ENCODE peak calls at places on chromosome 10, in nine cellular contexts. One of them, this sample, is unnamed.
A peak's percentile ranks its signal among the peaks of the same experiment; 100 is the strongest.

GRCh38 chr10:49429458-49429857 is 33.6 kb upstream of the DRGX start:
- DNase-seq in activated CD8-positive, alpha-beta memory T cell treated with anti-CD3 and anti-CD28 coated beads for 48 hours: no peak
- DNase-seq in iris pigment epithelial cell: no peak
- DNase-seq in stimulated activated naive CD4-positive, alpha-beta T cell treated with Interleukin-2 at 50 U/mL for 16 hours: no peak
- DNase-seq in stimulated activated CD4-positive, alpha-beta T cell treated with anti-CD3 and anti-CD28 coated beads, TNF-alpha, amount 100 ng/mL, for 1 hour: no peak
- DNase-seq in activated T-helper 1 cell treated with anti-CD3 and anti-CD28 coated beads, Interleukin-2, amount 50 U/mL, for 16 hours: no peak
- DNase-seq in esophagus squamous epithelium: no peak
- DNase-seq in adrenal gland: no peak
- DNase-seq in activated naive CD4-positive, alpha-beta T cell treated with anti-CD3 and anti-CD28 coated beads, Interleukin-2, amount 10 ng/mL, durations not matched to agents 7 days and 5 days: no peak
- DNase-seq in this sample: no peak

GRCh38 chr10:52488606-52489485 is 174.8 kb downstream of the DKK1 start:
- DNase-seq in activated CD8-positive, alpha-beta memory T cell treated with anti-CD3 and anti-CD28 coated beads for 48 hours: no peak
- DNase-seq in iris pigment epithelial cell: peak; percentile 47
- DNase-seq in stimulated activated naive CD4-positive, alpha-beta T cell treated with Interleukin-2 at 50 U/mL for 16 hours: no peak
- DNase-seq in stimulated activated CD4-positive, alpha-beta T cell treated with anti-CD3 and anti-CD28 coated beads, TNF-alpha, amount 100 ng/mL, for 1 hour: no peak
- DNase-seq in activated T-helper 1 cell treated with anti-CD3 and anti-CD28 coated beads, Interleukin-2, amount 50 U/mL, for 16 hours: no peak
- DNase-seq in esophagus squamous epithelium: no peak
- DNase-seq in adrenal gland: no peak
- DNase-seq in activated naive CD4-positive, alpha-beta T cell treated with anti-CD3 and anti-CD28 coated beads, Interleukin-2, amount 10 ng/mL, durations not matched to agents 7 days and 5 days: no peak
- DNase-seq in this sample: peak; percentile 27

GRCh38 chr10:77415311-77415960 is 222.2 kb downstream of the KCNMA1 start:
- DNase-seq in activated CD8-positive, alpha-beta memory T cell treated with anti-CD3 and anti-CD28 coated beads for 48 hours: no peak
- DNase-seq in iris pigment epithelial cell: no peak
- DNase-seq in stimulated activated naive CD4-positive, alpha-beta T cell treated with Interleukin-2 at 50 U/mL for 16 hours: no peak
- DNase-seq in stimulated activated CD4-positive, alpha-beta T cell treated with anti-CD3 and anti-CD28 coated beads, TNF-alpha, amount 100 ng/mL, for 1 hour: no peak
- DNase-seq in activated T-helper 1 cell treated with anti-CD3 and anti-CD28 coated beads, Interleukin-2, amount 50 U/mL, for 16 hours: no peak
- DNase-seq in esophagus squamous epithelium: no peak
- DNase-seq in adrenal gland: no peak
- DNase-seq in activated naive CD4-positive, alpha-beta T cell treated with anti-CD3 and anti-CD28 coated beads, Interleukin-2, amount 10 ng/mL, durations not matched to agents 7 days and 5 days: no peak
- DNase-seq in this sample: no peak

GRCh38 chr10:80165173-80165572 is 32.6 kb downstream of the PLAC9 start:
- DNase-seq in activated CD8-positive, alpha-beta memory T cell treated with anti-CD3 and anti-CD28 coated beads for 48 hours: no peak
- DNase-seq in iris pigment epithelial cell: peak; percentile 72
- DNase-seq in stimulated activated naive CD4-positive, alpha-beta T cell treated with Interleukin-2 at 50 U/mL for 16 hours: no peak
- DNase-seq in stimulated activated CD4-positive, alpha-beta T cell treated with anti-CD3 and anti-CD28 coated beads, TNF-alpha, amount 100 ng/mL, for 1 hour: no peak
- DNase-seq in activated T-helper 1 cell treated with anti-CD3 and anti-CD28 coated beads, Interleukin-2, amount 50 U/mL, for 16 hours: no peak
- DNase-seq in esophagus squamous epithelium: no peak
- DNase-seq in adrenal gland: no peak
- DNase-seq in activated naive CD4-positive, alpha-beta T cell treated with anti-CD3 and anti-CD28 coated beads, Interleukin-2, amount 10 ng/mL, durations not matched to agents 7 days and 5 days: no peak
- DNase-seq in this sample: no peak

GRCh38 chr10:100645111-100645510 is 100.3 kb upstream of the PAX2 start:
- DNase-seq in activated CD8-positive, alpha-beta memory T cell treated with anti-CD3 and anti-CD28 coated beads for 48 hours: no peak
- DNase-seq in iris pigment epithelial cell: no peak
- DNase-seq in stimulated activated naive CD4-positive, alpha-beta T cell treated with Interleukin-2 at 50 U/mL for 16 hours: no peak
- DNase-seq in stimulated activated CD4-positive, alpha-beta T cell treated with anti-CD3 and anti-CD28 coated beads, TNF-alpha, amount 100 ng/mL, for 1 hour: no peak
- DNase-seq in activated T-helper 1 cell treated with anti-CD3 and anti-CD28 coated beads, Interleukin-2, amount 50 U/mL, for 16 hours: no peak
- DNase-seq in esophagus squamous epithelium: no peak
- DNase-seq in adrenal gland: no peak
- DNase-seq in activated naive CD4-positive, alpha-beta T cell treated with anti-CD3 and anti-CD28 coated beads, Interleukin-2, amount 10 ng/mL, durations not matched to agents 7 days and 5 days: no peak
- DNase-seq in this sample: no peak

GRCh38 chr10:3873728-3874461 is 88.9 kb upstream of the KLF6 start:
- DNase-seq in activated CD8-positive, alpha-beta memory T cell treated with anti-CD3 and anti-CD28 coated beads for 48 hours: no peak
- DNase-seq in iris pigment epithelial cell: peak; percentile 72
- DNase-seq in stimulated activated naive CD4-positive, alpha-beta T cell treated with Interleukin-2 at 50 U/mL for 16 hours: no peak
- DNase-seq in stimulated activated CD4-positive, alpha-beta T cell treated with anti-CD3 and anti-CD28 coated beads, TNF-alpha, amount 100 ng/mL, for 1 hour: no peak
- DNase-seq in activated T-helper 1 cell treated with anti-CD3 and anti-CD28 coated beads, Interleukin-2, amount 50 U/mL, for 16 hours: no peak
- DNase-seq in esophagus squamous epithelium: no peak
- DNase-seq in adrenal gland: no peak
- DNase-seq in activated naive CD4-positive, alpha-beta T cell treated with anti-CD3 and anti-CD28 coated beads, Interleukin-2, amount 10 ng/mL, durations not matched to agents 7 days and 5 days: no peak
- DNase-seq in this sample: no peak

GRCh38 chr10:114767101-114767588 is 54.4 kb upstream of the FHIP2A start:
- DNase-seq in activated CD8-positive, alpha-beta memory T cell treated with anti-CD3 and anti-CD28 coated beads for 48 hours: no peak
- DNase-seq in iris pigment epithelial cell: peak; percentile 71
- DNase-seq in stimulated activated naive CD4-positive, alpha-beta T cell treated with Interleukin-2 at 50 U/mL for 16 hours: no peak
- DNase-seq in stimulated activated CD4-positive, alpha-beta T cell treated with anti-CD3 and anti-CD28 coated beads, TNF-alpha, amount 100 ng/mL, for 1 hour: no peak
- DNase-seq in activated T-helper 1 cell treated with anti-CD3 and anti-CD28 coated beads, Interleukin-2, amount 50 U/mL, for 16 hours: no peak
- DNase-seq in esophagus squamous epithelium: no peak
- DNase-seq in adrenal gland: peak; percentile 32
- DNase-seq in activated naive CD4-positive, alpha-beta T cell treated with anti-CD3 and anti-CD28 coated beads, Interleukin-2, amount 10 ng/mL, durations not matched to agents 7 days and 5 days: no peak
- DNase-seq in this sample: peak; percentile 79

GRCh38 chr10:52783726-52784125 is 11.1 kb upstream of the MBL2 start:
- DNase-seq in activated CD8-positive, alpha-beta memory T cell treated with anti-CD3 and anti-CD28 coated beads for 48 hours: no peak
- DNase-seq in iris pigment epithelial cell: no peak
- DNase-seq in stimulated activated naive CD4-positive, alpha-beta T cell treated with Interleukin-2 at 50 U/mL for 16 hours: no peak
- DNase-seq in stimulated activated CD4-positive, alpha-beta T cell treated with anti-CD3 and anti-CD28 coated beads, TNF-alpha, amount 100 ng/mL, for 1 hour: no peak
- DNase-seq in activated T-helper 1 cell treated with anti-CD3 and anti-CD28 coated beads, Interleukin-2, amount 50 U/mL, for 16 hours: no peak
- DNase-seq in esophagus squamous epithelium: no peak
- DNase-seq in adrenal gland: no peak
- DNase-seq in activated naive CD4-positive, alpha-beta T cell treated with anti-CD3 and anti-CD28 coated beads, Interleukin-2, amount 10 ng/mL, durations not matched to agents 7 days and 5 days: no peak
- DNase-seq in this sample: no peak

GRCh38 chr10:47178537-47179290 is 121.3 kb upstream of the GDF10 start:
- DNase-seq in activated CD8-positive, alpha-beta memory T cell treated with anti-CD3 and anti-CD28 coated beads for 48 hours: no peak
- DNase-seq in iris pigment epithelial cell: no peak
- DNase-seq in stimulated activated naive CD4-positive, alpha-beta T cell treated with Interleukin-2 at 50 U/mL for 16 hours: no peak
- DNase-seq in stimulated activated CD4-positive, alpha-beta T cell treated with anti-CD3 and anti-CD28 coated beads, TNF-alpha, amount 100 ng/mL, for 1 hour: no peak
- DNase-seq in activated T-helper 1 cell treated with anti-CD3 and anti-CD28 coated beads, Interleukin-2, amount 50 U/mL, for 16 hours: no peak
- DNase-seq in esophagus squamous epithelium: no peak
- DNase-seq in adrenal gland: no peak
- DNase-seq in activated naive CD4-positive, alpha-beta T cell treated with anti-CD3 and anti-CD28 coated beads, Interleukin-2, amount 10 ng/mL, durations not matched to agents 7 days and 5 days: no peak
- DNase-seq in this sample: no peak

GRCh38 chr10:87642988-87643387 is 16.7 kb upstream of the PAPSS2 start:
- DNase-seq in activated CD8-positive, alpha-beta memory T cell treated with anti-CD3 and anti-CD28 coated beads for 48 hours: no peak
- DNase-seq in iris pigment epithelial cell: no peak
- DNase-seq in stimulated activated naive CD4-positive, alpha-beta T cell treated with Interleukin-2 at 50 U/mL for 16 hours: no peak
- DNase-seq in stimulated activated CD4-positive, alpha-beta T cell treated with anti-CD3 and anti-CD28 coated beads, TNF-alpha, amount 100 ng/mL, for 1 hour: no peak
- DNase-seq in activated T-helper 1 cell treated with anti-CD3 and anti-CD28 coated beads, Interleukin-2, amount 50 U/mL, for 16 hours: no peak
- DNase-seq in esophagus squamous epithelium: no peak
- DNase-seq in adrenal gland: no peak
- DNase-seq in activated naive CD4-positive, alpha-beta T cell treated with anti-CD3 and anti-CD28 coated beads, Interleukin-2, amount 10 ng/mL, durations not matched to agents 7 days and 5 days: no peak
- DNase-seq in this sample: no peak

GRCh38 chr10:79149662-79150443 is 81.1 kb downstream of the ZMIZ1 start:
- DNase-seq in activated CD8-positive, alpha-beta memory T cell treated with anti-CD3 and anti-CD28 coated beads for 48 hours: no peak
- DNase-seq in iris pigment epithelial cell: peak; percentile 59
- DNase-seq in stimulated activated naive CD4-positive, alpha-beta T cell treated with Interleukin-2 at 50 U/mL for 16 hours: peak; percentile 17
- DNase-seq in stimulated activated CD4-positive, alpha-beta T cell treated with anti-CD3 and anti-CD28 coated beads, TNF-alpha, amount 100 ng/mL, for 1 hour: peak; percentile 3
- DNase-seq in activated T-helper 1 cell treated with anti-CD3 and anti-CD28 coated beads, Interleukin-2, amount 50 U/mL, for 16 hours: peak; percentile 5
- DNase-seq in esophagus squamous epithelium: peak; percentile 39
- DNase-seq in adrenal gland: peak; percentile 90
- DNase-seq in activated naive CD4-positive, alpha-beta T cell treated with anti-CD3 and anti-CD28 coated beads, Interleukin-2, amount 10 ng/mL, durations not matched to agents 7 days and 5 days: peak; percentile 78
- DNase-seq in this sample: peak; percentile 87

GRCh38 chr10:109784236-109784635 is 139.1 kb downstream of the XPNPEP1 start:
- DNase-seq in activated CD8-positive, alpha-beta memory T cell treated with anti-CD3 and anti-CD28 coated beads for 48 hours: no peak
- DNase-seq in iris pigment epithelial cell: peak; percentile 28
- DNase-seq in stimulated activated naive CD4-positive, alpha-beta T cell treated with Interleukin-2 at 50 U/mL for 16 hours: no peak
- DNase-seq in stimulated activated CD4-positive, alpha-beta T cell treated with anti-CD3 and anti-CD28 coated beads, TNF-alpha, amount 100 ng/mL, for 1 hour: no peak
- DNase-seq in activated T-helper 1 cell treated with anti-CD3 and anti-CD28 coated beads, Interleukin-2, amount 50 U/mL, for 16 hours: no peak
- DNase-seq in esophagus squamous epithelium: no peak
- DNase-seq in adrenal gland: no peak
- DNase-seq in activated naive CD4-positive, alpha-beta T cell treated with anti-CD3 and anti-CD28 coated beads, Interleukin-2, amount 10 ng/mL, durations not matched to agents 7 days and 5 days: no peak
- DNase-seq in this sample: peak; percentile 36

GRCh38 chr10:132517951-132518521 is 19.6 kb upstream of the INPP5A start:
- DNase-seq in activated CD8-positive, alpha-beta memory T cell treated with anti-CD3 and anti-CD28 coated beads for 48 hours: no peak
- DNase-seq in iris pigment epithelial cell: no peak
- DNase-seq in stimulated activated naive CD4-positive, alpha-beta T cell treated with Interleukin-2 at 50 U/mL for 16 hours: no peak
- DNase-seq in stimulated activated CD4-positive, alpha-beta T cell treated with anti-CD3 and anti-CD28 coated beads, TNF-alpha, amount 100 ng/mL, for 1 hour: no peak
- DNase-seq in activated T-helper 1 cell treated with anti-CD3 and anti-CD28 coated beads, Interleukin-2, amount 50 U/mL, for 16 hours: no peak
- DNase-seq in esophagus squamous epithelium: no peak
- DNase-seq in adrenal gland: peak; percentile 50
- DNase-seq in activated naive CD4-positive, alpha-beta T cell treated with anti-CD3 and anti-CD28 coated beads, Interleukin-2, amount 10 ng/mL, durations not matched to agents 7 days and 5 days: no peak
- DNase-seq in this sample: no peak

GRCh38 chr10:132906836-132907235 is 35.5 kb downstream of the CFAP46 start:
- DNase-seq in activated CD8-positive, alpha-beta memory T cell treated with anti-CD3 and anti-CD28 coated beads for 48 hours: no peak
- DNase-seq in iris pigment epithelial cell: no peak
- DNase-seq in stimulated activated naive CD4-positive, alpha-beta T cell treated with Interleukin-2 at 50 U/mL for 16 hours: no peak
- DNase-seq in stimulated activated CD4-positive, alpha-beta T cell treated with anti-CD3 and anti-CD28 coated beads, TNF-alpha, amount 100 ng/mL, for 1 hour: no peak
- DNase-seq in activated T-helper 1 cell treated with anti-CD3 and anti-CD28 coated beads, Interleukin-2, amount 50 U/mL, for 16 hours: no peak
- DNase-seq in esophagus squamous epithelium: no peak
- DNase-seq in adrenal gland: no peak
- DNase-seq in activated naive CD4-positive, alpha-beta T cell treated with anti-CD3 and anti-CD28 coated beads, Interleukin-2, amount 10 ng/mL, durations not matched to agents 7 days and 5 days: no peak
- DNase-seq in this sample: no peak

GRCh38 chr10:59954296-59954695 is 47.9 kb upstream of the CCDC6 start:
- DNase-seq in activated CD8-positive, alpha-beta memory T cell treated with anti-CD3 and anti-CD28 coated beads for 48 hours: no peak
- DNase-seq in iris pigment epithelial cell: peak; percentile 54
- DNase-seq in stimulated activated naive CD4-positive, alpha-beta T cell treated with Interleukin-2 at 50 U/mL for 16 hours: no peak
- DNase-seq in stimulated activated CD4-positive, alpha-beta T cell treated with anti-CD3 and anti-CD28 coated beads, TNF-alpha, amount 100 ng/mL, for 1 hour: no peak
- DNase-seq in activated T-helper 1 cell treated with anti-CD3 and anti-CD28 coated beads, Interleukin-2, amount 50 U/mL, for 16 hours: no peak
- DNase-seq in esophagus squamous epithelium: no peak
- DNase-seq in adrenal gland: no peak
- DNase-seq in activated naive CD4-positive, alpha-beta T cell treated with anti-CD3 and anti-CD28 coated beads, Interleukin-2, amount 10 ng/mL, durations not matched to agents 7 days and 5 days: no peak
- DNase-seq in this sample: no peak

GRCh38 chr10:73577788-73578187 is 13.4 kb downstream of the USP54 start:
- DNase-seq in activated CD8-positive, alpha-beta memory T cell treated with anti-CD3 and anti-CD28 coated beads for 48 hours: no peak
- DNase-seq in iris pigment epithelial cell: peak; percentile 52
- DNase-seq in stimulated activated naive CD4-positive, alpha-beta T cell treated with Interleukin-2 at 50 U/mL for 16 hours: no peak
- DNase-seq in stimulated activated CD4-positive, alpha-beta T cell treated with anti-CD3 and anti-CD28 coated beads, TNF-alpha, amount 100 ng/mL, for 1 hour: no peak
- DNase-seq in activated T-helper 1 cell treated with anti-CD3 and anti-CD28 coated beads, Interleukin-2, amount 50 U/mL, for 16 hours: no peak
- DNase-seq in esophagus squamous epithelium: no peak
- DNase-seq in adrenal gland: peak; percentile 52
- DNase-seq in activated naive CD4-positive, alpha-beta T cell treated with anti-CD3 and anti-CD28 coated beads, Interleukin-2, amount 10 ng/mL, durations not matched to agents 7 days and 5 days: no peak
- DNase-seq in this sample: peak; percentile 33

GRCh38 chr10:74163313-74164068 is 12.5 kb downstream of the ADK start:
- DNase-seq in activated CD8-positive, alpha-beta memory T cell treated with anti-CD3 and anti-CD28 coated beads for 48 hours: no peak
- DNase-seq in iris pigment epithelial cell: no peak
- DNase-seq in stimulated activated naive CD4-positive, alpha-beta T cell treated with Interleukin-2 at 50 U/mL for 16 hours: no peak
- DNase-seq in stimulated activated CD4-positive, alpha-beta T cell treated with anti-CD3 and anti-CD28 coated beads, TNF-alpha, amount 100 ng/mL, for 1 hour: no peak
- DNase-seq in activated T-helper 1 cell treated with anti-CD3 and anti-CD28 coated beads, Interleukin-2, amount 50 U/mL, for 16 hours: no peak
- DNase-seq in esophagus squamous epithelium: no peak
- DNase-seq in adrenal gland: no peak
- DNase-seq in activated naive CD4-positive, alpha-beta T cell treated with anti-CD3 and anti-CD28 coated beads, Interleukin-2, amount 10 ng/mL, durations not matched to agents 7 days and 5 days: no peak
- DNase-seq in this sample: no peak

GRCh38 chr10:106355450-106355849 is 809.1 kb downstream of the SORCS1 start:
- DNase-seq in activated CD8-positive, alpha-beta memory T cell treated with anti-CD3 and anti-CD28 coated beads for 48 hours: no peak
- DNase-seq in iris pigment epithelial cell: no peak
- DNase-seq in stimulated activated naive CD4-positive, alpha-beta T cell treated with Interleukin-2 at 50 U/mL for 16 hours: no peak
- DNase-seq in stimulated activated CD4-positive, alpha-beta T cell treated with anti-CD3 and anti-CD28 coated beads, TNF-alpha, amount 100 ng/mL, for 1 hour: no peak
- DNase-seq in activated T-helper 1 cell treated with anti-CD3 and anti-CD28 coated beads, Interleukin-2, amount 50 U/mL, for 16 hours: no peak
- DNase-seq in esophagus squamous epithelium: no peak
- DNase-seq in adrenal gland: no peak
- DNase-seq in activated naive CD4-positive, alpha-beta T cell treated with anti-CD3 and anti-CD28 coated beads, Interleukin-2, amount 10 ng/mL, durations not matched to agents 7 days and 5 days: no peak
- DNase-seq in this sample: peak; percentile 8

GRCh38 chr10:43688348-43688892 is 39.7 kb upstream of the ZNF32 start:
- DNase-seq in activated CD8-positive, alpha-beta memory T cell treated with anti-CD3 and anti-CD28 coated beads for 48 hours: no peak
- DNase-seq in iris pigment epithelial cell: no peak
- DNase-seq in stimulated activated naive CD4-positive, alpha-beta T cell treated with Interleukin-2 at 50 U/mL for 16 hours: no peak
- DNase-seq in stimulated activated CD4-positive, alpha-beta T cell treated with anti-CD3 and anti-CD28 coated beads, TNF-alpha, amount 100 ng/mL, for 1 hour: no peak
- DNase-seq in activated T-helper 1 cell treated with anti-CD3 and anti-CD28 coated beads, Interleukin-2, amount 50 U/mL, for 16 hours: no peak
- DNase-seq in esophagus squamous epithelium: no peak
- DNase-seq in adrenal gland: no peak
- DNase-seq in activated naive CD4-positive, alpha-beta T cell treated with anti-CD3 and anti-CD28 coated beads, Interleukin-2, amount 10 ng/mL, durations not matched to agents 7 days and 5 days: no peak
- DNase-seq in this sample: no peak

GRCh38 chr10:51124852-51125251 is 50.6 kb downstream of the PRKG1 start:
- DNase-seq in activated CD8-positive, alpha-beta memory T cell treated with anti-CD3 and anti-CD28 coated beads for 48 hours: no peak
- DNase-seq in iris pigment epithelial cell: no peak
- DNase-seq in stimulated activated naive CD4-positive, alpha-beta T cell treated with Interleukin-2 at 50 U/mL for 16 hours: no peak
- DNase-seq in stimulated activated CD4-positive, alpha-beta T cell treated with anti-CD3 and anti-CD28 coated beads, TNF-alpha, amount 100 ng/mL, for 1 hour: no peak
- DNase-seq in activated T-helper 1 cell treated with anti-CD3 and anti-CD28 coated beads, Interleukin-2, amount 50 U/mL, for 16 hours: no peak
- DNase-seq in esophagus squamous epithelium: no peak
- DNase-seq in adrenal gland: no peak
- DNase-seq in activated naive CD4-positive, alpha-beta T cell treated with anti-CD3 and anti-CD28 coated beads, Interleukin-2, amount 10 ng/mL, durations not matched to agents 7 days and 5 days: no peak
- DNase-seq in this sample: no peak

GRCh38 chr10:74223755-74224530 is 72.9 kb downstream of the ADK start:
- DNase-seq in activated CD8-positive, alpha-beta memory T cell treated with anti-CD3 and anti-CD28 coated beads for 48 hours: no peak
- DNase-seq in iris pigment epithelial cell: peak; percentile 82
- DNase-seq in stimulated activated naive CD4-positive, alpha-beta T cell treated with Interleukin-2 at 50 U/mL for 16 hours: no peak
- DNase-seq in stimulated activated CD4-positive, alpha-beta T cell treated with anti-CD3 and anti-CD28 coated beads, TNF-alpha, amount 100 ng/mL, for 1 hour: no peak
- DNase-seq in activated T-helper 1 cell treated with anti-CD3 and anti-CD28 coated beads, Interleukin-2, amount 50 U/mL, for 16 hours: no peak
- DNase-seq in esophagus squamous epithelium: no peak
- DNase-seq in adrenal gland: no peak
- DNase-seq in activated naive CD4-positive, alpha-beta T cell treated with anti-CD3 and anti-CD28 coated beads, Interleukin-2, amount 10 ng/mL, durations not matched to agents 7 days and 5 days: no peak
- DNase-seq in this sample: peak; percentile 19

GRCh38 chr10:125284875-125285597 is 124.7 kb upstream of the CTBP2 start:
- DNase-seq in activated CD8-positive, alpha-beta memory T cell treated with anti-CD3 and anti-CD28 coated beads for 48 hours: no peak
- DNase-seq in iris pigment epithelial cell: no peak
- DNase-seq in stimulated activated naive CD4-positive, alpha-beta T cell treated with Interleukin-2 at 50 U/mL for 16 hours: no peak
- DNase-seq in stimulated activated CD4-positive, alpha-beta T cell treated with anti-CD3 and anti-CD28 coated beads, TNF-alpha, amount 100 ng/mL, for 1 hour: no peak
- DNase-seq in activated T-helper 1 cell treated with anti-CD3 and anti-CD28 coated beads, Interleukin-2, amount 50 U/mL, for 16 hours: no peak
- DNase-seq in esophagus squamous epithelium: no peak
- DNase-seq in adrenal gland: no peak
- DNase-seq in activated naive CD4-positive, alpha-beta T cell treated with anti-CD3 and anti-CD28 coated beads, Interleukin-2, amount 10 ng/mL, durations not matched to agents 7 days and 5 days: no peak
- DNase-seq in this sample: no peak

GRCh38 chr10:29746080-29746797 is 111.5 kb upstream of the SVIL start:
- DNase-seq in activated CD8-positive, alpha-beta memory T cell treated with anti-CD3 and anti-CD28 coated beads for 48 hours: no peak
- DNase-seq in iris pigment epithelial cell: peak; percentile 73
- DNase-seq in stimulated activated naive CD4-positive, alpha-beta T cell treated with Interleukin-2 at 50 U/mL for 16 hours: no peak
- DNase-seq in stimulated activated CD4-positive, alpha-beta T cell treated with anti-CD3 and anti-CD28 coated beads, TNF-alpha, amount 100 ng/mL, for 1 hour: no peak
- DNase-seq in activated T-helper 1 cell treated with anti-CD3 and anti-CD28 coated beads, Interleukin-2, amount 50 U/mL, for 16 hours: no peak
- DNase-seq in esophagus squamous epithelium: no peak
- DNase-seq in adrenal gland: no peak
- DNase-seq in activated naive CD4-positive, alpha-beta T cell treated with anti-CD3 and anti-CD28 coated beads, Interleukin-2, amount 10 ng/mL, durations not matched to agents 7 days and 5 days: no peak
- DNase-seq in this sample: no peak

GRCh38 chr10:5091196-5091595 is 3.0 kb upstream of the AKR1C3 start:
- DNase-seq in activated CD8-positive, alpha-beta memory T cell treated with anti-CD3 and anti-CD28 coated beads for 48 hours: no peak
- DNase-seq in iris pigment epithelial cell: no peak
- DNase-seq in stimulated activated naive CD4-positive, alpha-beta T cell treated with Interleukin-2 at 50 U/mL for 16 hours: no peak
- DNase-seq in stimulated activated CD4-positive, alpha-beta T cell treated with anti-CD3 and anti-CD28 coated beads, TNF-alpha, amount 100 ng/mL, for 1 hour: no peak
- DNase-seq in activated T-helper 1 cell treated with anti-CD3 and anti-CD28 coated beads, Interleukin-2, amount 50 U/mL, for 16 hours: no peak
- DNase-seq in esophagus squamous epithelium: no peak
- DNase-seq in adrenal gland: no peak
- DNase-seq in activated naive CD4-positive, alpha-beta T cell treated with anti-CD3 and anti-CD28 coated beads, Interleukin-2, amount 10 ng/mL, durations not matched to agents 7 days and 5 days: no peak
- DNase-seq in this sample: no peak

GRCh38 chr10:73060738-73061635 is 35.7 kb downstream of the P4HA1 start:
- DNase-seq in activated CD8-positive, alpha-beta memory T cell treated with anti-CD3 and anti-CD28 coated beads for 48 hours: no peak
- DNase-seq in iris pigment epithelial cell: peak; percentile 46
- DNase-seq in stimulated activated naive CD4-positive, alpha-beta T cell treated with Interleukin-2 at 50 U/mL for 16 hours: no peak
- DNase-seq in stimulated activated CD4-positive, alpha-beta T cell treated with anti-CD3 and anti-CD28 coated beads, TNF-alpha, amount 100 ng/mL, for 1 hour: no peak
- DNase-seq in activated T-helper 1 cell treated with anti-CD3 and anti-CD28 coated beads, Interleukin-2, amount 50 U/mL, for 16 hours: no peak
- DNase-seq in esophagus squamous epithelium: no peak
- DNase-seq in adrenal gland: no peak
- DNase-seq in activated naive CD4-positive, alpha-beta T cell treated with anti-CD3 and anti-CD28 coated beads, Interleukin-2, amount 10 ng/mL, durations not matched to agents 7 days and 5 days: no peak
- DNase-seq in this sample: peak; percentile 23

This sample was measured in AG20443.